ENCODE peak calls at places on chromosomes 13 and 19, in five cellular contexts. V is endothelial cell, K is ascending aorta, G is tibial nerve, X is ovary. E is an unnamed sample.

GRCh38 chr13:109569938-109570711 is 216.3 kb downstream of the IRS2 start:
- DNase-seq in G (no peak), V (no peak), K (no peak), X (peak; percentile 33), E (peak; percentile 9)

GRCh38 chr13:30371649-30372265 is 50.5 kb upstream of the UBE2L5 start:
- DNase-seq in G (no peak), X (no peak), K (no peak), V (no peak), E (peak; percentile 66)

GRCh38 chr19:49859838-49860715 is 7.3 kb downstream of the PNKP start:
- DNase-seq in K (no peak), X (no peak), G (no peak), V (no peak), E (no peak)

GRCh38 chr13:33017410-33017929 is 1.2 kb downstream of the KL start:
- DNase-seq in V (peak; percentile 62), G (peak; percentile 69), K (no peak), X (no peak), E (peak; percentile 83)

GRCh38 chr19:2227415-2228156 is 8.5 kb downstream of the PLEKHJ1 start:
- DNase-seq in V (no peak), X (no peak), K (no peak), G (no peak), E (no peak)

GRCh38 chr19:16771618-16772017 is 52.0 kb downstream of the NWD1 start:
- DNase-seq in G (peak; percentile 97), K (no peak), V (peak; percentile 80), X (peak; percentile 72), E (peak; percentile 82)

GRCh38 chr19:35629332-35629633 is 447 bp downstream of the RBM42 start:
- DNase-seq in V (no peak), G (no peak), K (no peak), X (no peak), E (no peak)

GRCh38 chr19:49417090-49417489 is 6.2 kb downstream of the PTH2 start:
- DNase-seq in V (no peak), X (no peak), G (no peak), K (no peak), E (no peak)

GRCh38 chr19:48614436-48615144 is at the start of gene FAM83E:
- DNase-seq in V (no peak), K (no peak), X (peak; percentile 42), G (no peak), E (no peak)

GRCh38 chr19:48624791-48625723 is 5.8 kb downstream of the SPHK2 start:
- DNase-seq in G (no peak), X (no peak), K (no peak), V (no peak), E (no peak)

GRCh38 chr13:33353210-33353609 is 67.7 kb upstream of the STARD13 start:
- DNase-seq in X (no peak), G (peak; percentile 78), K (peak; percentile 65), V (no peak), E (peak; percentile 65)

GRCh38 chr19:23557381-23557780 is 129.6 kb downstream of the ZNF675 start:
- DNase-seq in X (no peak), V (no peak), G (no peak), K (no peak), E (no peak)

GRCh38 chr13:109330123-109330522 is 456.3 kb downstream of the IRS2 start:
- DNase-seq in V (no peak), K (no peak), G (no peak), X (no peak), E (no peak)

GRCh38 chr13:98511435-98511834 is 65.5 kb downstream of the STK24 start:
- DNase-seq in V (no peak), K (no peak), G (no peak), X (no peak), E (no peak)

GRCh38 chr13:98451676-98452105 is 125.2 kb downstream of the STK24 start:
- DNase-seq in X (peak; percentile 44), K (no peak), V (no peak), G (peak; percentile 48), E (no peak)

GRCh38 chr13:44969858-44970484 is 19.3 kb downstream of the NUFIP1 start:
- DNase-seq in K (no peak), G (peak; percentile 18), V (peak; percentile 20), X (no peak), E (peak; percentile 20)

GRCh38 chr13:85798999-85799646 is at the start of gene SLITRK6:
- DNase-seq in G (no peak), K (no peak), X (no peak), V (peak; percentile 18), E (no peak)

GRCh38 chr13:71867101-71867814 is at the start of gene DACH1:
- DNase-seq in V (peak; percentile 64), K (no peak), X (peak; percentile 8), G (peak; percentile 17), E (peak; percentile 55)

GRCh38 chr19:35856546-35857149 is at the start of gene KIRREL2:
- DNase-seq in X (no peak), V (peak; percentile 52), K (no peak), G (no peak), E (peak; percentile 60)

GRCh38 chr13:28441533-28441928 is 53.4 kb downstream of the FLT1 start:
- DNase-seq in K (no peak), X (no peak), V (no peak), G (no peak), E (no peak)

GRCh38 chr13:106882222-106882621 is 314.3 kb upstream of the ARGLU1 start:
- DNase-seq in G (no peak), K (no peak), V (no peak), X (no peak), E (no peak)

GRCh38 chr13:82772802-82773201 is 1109.5 kb downstream of the SLITRK1 start:
- DNase-seq in V (no peak), G (no peak), K (no peak), X (no peak), E (no peak)

DNA sequence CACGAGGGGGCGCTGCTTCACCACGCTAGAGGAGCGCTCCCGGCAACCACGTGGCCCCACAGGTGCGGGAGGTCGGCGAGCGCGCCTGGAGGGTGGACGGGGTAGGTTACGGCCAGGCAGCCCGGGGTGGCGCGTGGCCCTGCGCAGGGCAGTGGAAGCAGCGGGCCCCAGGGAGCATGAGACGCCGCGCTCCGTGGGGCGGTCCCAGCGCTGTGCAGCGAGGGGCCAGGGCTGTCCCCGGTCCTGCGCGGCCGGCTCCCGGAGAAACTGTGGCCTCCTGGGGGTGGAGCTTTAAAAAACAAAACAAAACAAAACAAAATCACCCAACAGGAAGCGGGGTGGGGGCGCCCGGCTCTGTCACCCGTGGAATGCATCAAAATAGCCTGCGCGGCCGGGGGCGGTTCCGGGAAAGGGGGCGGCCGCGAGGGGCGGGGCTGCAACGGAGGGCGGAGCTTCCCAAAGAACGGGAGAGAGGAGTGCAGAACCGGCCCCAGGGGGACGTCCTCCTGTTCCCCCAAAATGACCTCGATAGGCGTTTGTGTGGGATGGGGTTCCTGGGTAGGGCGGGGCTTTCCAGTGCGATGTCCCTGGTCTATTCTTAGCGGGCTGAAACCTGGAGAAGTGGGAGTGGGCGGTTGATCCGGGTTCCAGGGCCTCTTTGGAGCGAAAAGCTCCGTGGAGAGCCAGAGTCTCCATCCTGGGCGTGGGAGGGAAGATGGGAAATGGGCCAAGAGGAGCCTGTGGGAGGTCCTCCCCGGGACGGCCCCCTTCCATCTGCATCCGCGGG is 27.3 kb downstream of the NUMBL start:
- DNase-seq in K (peak; percentile 40), G (peak; percentile 90), V (peak; percentile 95), X (peak; percentile 93), E (peak; percentile 94)
- TF ChIP-seq CTCF in K (peak; percentile 99), G (peak; percentile 98), V (peak; percentile 98), X (peak; percentile 100), E (no peak)

GRCh38 chr19:18796239-18796638 is 5.1 kb upstream of the COMP start:
- DNase-seq in G (no peak), V (no peak), X (no peak), K (no peak), E (no peak)
- TF ChIP-seq CTCF in G (no peak), V (no peak), X (no peak), K (no peak), E (no peak)

GRCh38 chr19:58476498-58477015 is 405 bp downstream of the ZNF446 start:
- DNase-seq in K (no peak), V (no peak), X (no peak), G (no peak), E (no peak)
- TF ChIP-seq CTCF in K (no peak), V (no peak), X (no peak), G (no peak), E (no peak)

DNA sequence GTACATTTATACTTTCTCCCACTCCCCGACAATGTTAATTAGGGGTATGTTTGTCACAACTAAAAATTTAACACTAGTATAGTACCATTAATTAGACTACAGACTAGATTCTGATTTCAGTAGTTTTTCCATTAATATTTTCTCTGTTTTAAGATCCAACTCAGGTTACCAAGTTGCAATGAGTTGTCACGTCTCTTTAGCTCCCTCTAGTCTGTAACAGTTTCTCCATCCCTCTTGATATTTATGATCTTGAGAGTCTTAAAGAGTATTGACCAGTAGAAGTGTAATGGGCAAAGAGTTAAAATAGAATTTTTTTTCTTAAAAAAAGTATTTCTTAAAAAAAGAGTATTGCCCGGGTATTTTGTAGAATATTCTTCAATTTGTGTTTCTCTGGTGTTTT is 598.1 kb downstream of the TBC1D4 start:
- DNase-seq in K (no peak), X (no peak), G (no peak), V (no peak), E (no peak)
- TF ChIP-seq CTCF in K (no peak), X (no peak), G (no peak), V (no peak), E (no peak)

DNA sequence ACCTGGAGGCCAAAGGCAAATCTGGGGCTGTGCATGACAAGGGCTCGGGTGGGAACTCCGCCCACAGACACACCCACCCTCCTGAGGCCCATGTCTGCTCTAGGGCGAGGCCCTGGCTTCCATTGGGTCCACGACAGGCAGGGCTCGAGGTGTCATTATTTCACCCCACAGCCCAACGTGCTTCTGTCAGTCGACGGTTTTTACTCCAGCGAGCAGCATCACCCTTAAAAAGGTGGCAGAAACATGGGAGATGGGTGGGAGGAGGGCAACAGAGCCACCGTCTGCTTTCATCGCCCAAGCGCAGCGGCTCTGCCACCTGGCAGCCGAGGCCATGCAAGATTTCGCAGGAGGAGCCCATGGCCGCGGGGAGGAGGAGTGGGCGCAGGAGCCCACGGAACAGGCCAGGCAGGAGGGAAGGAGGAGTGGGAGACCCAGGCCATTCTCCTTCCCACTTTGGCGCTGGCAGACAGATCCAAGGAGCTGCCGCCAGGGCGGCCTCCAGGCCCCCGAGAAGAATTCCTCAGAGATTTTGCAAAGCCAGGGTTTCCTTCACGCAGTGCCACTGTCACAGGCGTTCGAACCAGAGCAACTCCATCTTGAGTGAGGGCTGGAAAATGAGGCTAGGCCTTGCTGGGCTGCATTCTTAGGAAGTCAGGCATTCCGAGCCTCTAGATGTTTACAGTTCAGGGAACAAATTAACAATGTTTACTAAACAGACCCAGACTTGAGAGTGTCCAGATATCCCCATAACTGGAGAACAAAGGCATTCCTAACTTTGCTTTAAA is 49.3 kb upstream of the TUBGCP3 start:
- DNase-seq in K (no peak), V (no peak), X (no peak), G (no peak), E (no peak)
- TF ChIP-seq CTCF in K (no peak), V (no peak), X (no peak), G (no peak), E (no peak)

DNA sequence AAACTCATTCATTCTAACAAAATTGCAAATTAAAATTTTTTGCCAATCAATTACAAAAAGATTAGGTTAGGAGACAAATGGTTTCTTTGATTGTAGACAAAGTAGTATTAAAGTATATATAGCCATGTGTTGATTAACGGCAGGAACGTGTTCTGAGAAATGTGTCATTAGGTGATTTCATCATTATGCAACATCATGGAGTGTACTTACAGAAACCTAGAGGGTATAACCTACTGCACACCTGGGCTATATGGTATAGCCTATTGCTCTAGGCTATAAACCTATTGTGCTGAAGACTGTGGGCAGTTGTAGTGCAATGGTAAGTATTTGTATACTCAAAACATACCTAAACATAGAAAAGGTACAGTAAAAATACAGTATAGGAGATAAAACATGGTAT is 906.8 kb upstream of the SPRY2 start:
- DNase-seq in G (no peak), K (no peak), X (no peak), V (no peak), E (no peak)
- TF ChIP-seq CTCF in G (no peak), K (no peak), X (no peak), V (no peak), E (no peak)